ENCODE peak calls at places on chromosomes 6 and 20, in five cellular contexts. T is gastrocnemius medialis; K is endothelial cell of umbilical vein; F is CD4-positive, CD25-positive, alpha-beta regulatory T cell; L is T-helper 2 cell. N is an unnamed sample.

GRCh38 chr20:3890410-3890751 is 1.2 kb downstream of the PANK2 start:
- DNase-seq in T (no peak), K (no peak), F (no peak), L (no peak), N (no peak)

GRCh38 chr6:79742030-79742429 is 110.9 kb downstream of the SH3BGRL2 start:
- DNase-seq in T (no peak), K (no peak), F (no peak), L (no peak), N (no peak)

GRCh38 chr6:120378582-120379220 is 955.6 kb downstream of the TBC1D32 start:
- DNase-seq in T (no peak), K (peak), F (peak), L (no peak), N (peak)

GRCh38 chr6:132763269-132763668 is 5.6 kb upstream of the VNN2 start:
- DNase-seq in T (no peak), K (no peak), F (peak), L (no peak), N (no peak)

GRCh38 chr6:26327450-26328264 is 37.3 kb upstream of the BTN3A2 start:
- DNase-seq in T (no peak), K (peak), F (peak), L (no peak), N (peak)

GRCh38 chr6:2478200-2478599 is 232.8 kb upstream of the GMDS start:
- DNase-seq in T (no peak), K (no peak), F (no peak), L (no peak), N (no peak)

GRCh38 chr6:70152786-70153185 is 150.1 kb downstream of the COL9A1 start:
- DNase-seq in T (no peak), K (no peak), F (no peak), L (no peak), N (no peak)

GRCh38 chr6:138541793-138542481 is 42.6 kb upstream of the NHSL1 start:
- DNase-seq in T (no peak), K (peak), F (no peak), L (no peak), N (no peak)

GRCh38 chr6:115910147-115910546 is 150.5 kb downstream of the FRK start:
- DNase-seq in T (no peak), K (no peak), F (no peak), L (no peak), N (peak)

GRCh38 chr6:85452441-85452881 is 2.6 kb downstream of the NT5E start:
- DNase-seq in T (no peak), K (peak), F (no peak), L (no peak), N (no peak)

N was measured in COR-L47.